ENCODE peak calls at places on chromosomes 16 and 17, in six cellular contexts. G, E, D, T, P and K are unnamed samples. For H3K4me1, the result is how much of the 10 kb centered on the place peaks cover.

GRCh38 chr17:37406635-37407455 is at the start of the genes ACACA and TADA2A:
- DNase-seq in T (peak), P (peak), E (peak), G (peak), D (peak), K (no peak)

GRCh38 chr16:79770244-79771064 is 169.9 kb upstream of the MAF start:
- DNase-seq in P (peak), E (peak), D (peak), T (peak), G (peak), K (peak)

GRCh38 chr17:379531-380200 is 27.1 kb upstream of the RPH3AL start:
- DNase-seq in P (no peak), D (no peak), E (no peak), G (no peak), T (no peak), K (no peak)

GRCh38 chr17:6755731-6756184 is at the start of gene XAF1:
- DNase-seq in G (peak), D (peak), P (peak), E (peak), T (no peak), K (no peak)

GRCh38 chr17:29180788-29181160 is 576 bp upstream of the MYO18A start:
- DNase-seq in G (no peak), E (no peak), D (no peak), P (no peak), T (no peak), K (no peak)

GRCh38 chr16:66903544-66904427 is 14.9 kb downstream of the CDH16 start:
- DNase-seq in G (no peak), P (peak), E (no peak), D (peak), T (no peak), K (no peak)

GRCh38 chr16:15610369-15610871 is 32.5 kb downstream of the MARF1 start:
- DNase-seq in E (no peak), P (no peak), T (no peak), G (no peak), D (no peak), K (no peak)

GRCh38 chr16:83113317-83113716 is 486.5 kb downstream of the CDH13 start:
- DNase-seq in G (no peak), D (no peak), T (peak), E (no peak), P (no peak), K (no peak)

GRCh38 chr17:7774037-7774659 is 56.6 kb downstream of the DNAH2 start:
- DNase-seq in D (no peak), G (no peak), E (no peak), P (no peak), T (no peak), K (no peak)

GRCh38 chr16:636206-637080 is at the start of gene METTL26:
- DNase-seq in P (peak), D (peak), G (peak), E (peak), T (peak), K (peak)

GRCh38 chr17:40063915-40064531 is 1.3 kb downstream of the THRA start:
- DNase-seq in T (no peak), E (no peak), G (no peak), D (no peak), P (no peak), K (no peak)

GRCh38 chr17:47957591-47958490 is at the start of gene PRR15L:
- DNase-seq in G (no peak), E (peak), P (no peak), T (peak), D (no peak), K (no peak)

GRCh38 chr16:54503436-54503835 is 216.8 kb upstream of the IRX3 start:
- DNase-seq in T (no peak), E (no peak), G (no peak), D (no peak), P (no peak), K (no peak)

GRCh38 chr16:85394511-85395206 is 218.5 kb upstream of the GSE1 start:
- DNase-seq in G (no peak), D (peak), T (no peak), P (peak), E (peak), K (no peak)

GRCh38 chr17:55334881-55335523 is 70.2 kb downstream of the HLF start:
- DNase-seq in P (no peak), T (peak), D (no peak), E (no peak), G (no peak), K (no peak)

GRCh38 chr16:9185396-9185795 is 94.0 kb downstream of the HAPSTR1 start:
- DNase-seq in G (no peak), D (no peak), E (no peak), P (no peak), T (no peak), K (no peak)

DNA sequence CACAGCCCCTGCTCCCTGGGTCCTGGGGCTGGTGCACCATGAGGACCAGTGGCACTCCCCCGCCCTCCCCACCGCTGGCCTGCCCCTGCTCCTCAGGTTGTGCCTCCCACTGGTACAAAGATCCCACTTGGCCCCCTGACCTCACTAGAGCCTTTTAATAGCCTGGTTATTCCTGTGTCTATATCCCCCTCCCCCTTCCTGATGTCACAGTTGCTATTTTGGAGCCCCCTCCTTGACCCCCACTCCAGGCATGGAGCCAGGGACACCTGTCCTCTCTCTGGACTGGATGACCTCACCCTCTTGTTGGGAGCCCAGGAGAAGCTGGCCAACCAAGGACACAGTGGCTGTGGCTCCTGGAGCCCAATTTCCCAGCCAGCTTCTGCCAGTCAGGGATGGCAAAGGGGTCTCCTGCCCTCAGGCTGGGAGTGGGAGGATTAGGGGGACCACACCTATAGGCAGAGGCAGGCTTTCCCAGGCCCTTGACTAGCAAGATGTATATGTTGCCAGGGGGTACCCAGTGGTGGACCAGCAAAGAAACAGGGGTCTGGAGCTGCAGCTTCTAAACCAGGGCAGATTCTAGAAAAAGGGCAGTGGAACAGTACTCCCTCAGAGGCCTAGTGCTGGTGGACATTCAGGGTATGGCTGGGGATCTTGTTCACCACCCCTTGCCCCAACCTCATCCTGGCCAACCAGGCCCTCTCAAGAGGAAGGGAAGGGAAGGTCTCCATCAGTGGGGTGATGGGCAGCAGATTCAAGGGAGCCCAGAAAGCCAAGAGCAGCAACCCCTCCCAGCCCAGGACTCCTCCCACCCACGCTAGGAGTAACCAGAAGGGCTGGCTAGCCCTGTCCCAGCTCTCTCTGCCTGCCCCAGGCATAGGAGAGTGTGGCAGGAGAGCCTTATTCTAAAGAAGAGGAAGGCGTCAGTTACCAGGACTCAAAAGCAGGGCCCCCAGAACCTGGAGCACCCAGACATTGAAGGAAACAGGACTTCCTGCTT is 10.9 kb downstream of the HDAC5 start:
- DNase-seq in E (no peak), G (no peak), T (no peak), P (peak), D (peak), K (no peak)
- H3K4me1 ChIP-seq in E (under half), G (half or more), T (under half), P (half or more), D (half or more), K (half or more)

GRCh38 chr17:78172284-78173024 is 4.1 kb downstream of the SYNGR2 start:
- DNase-seq in P (peak), T (no peak), G (peak), E (no peak), D (peak), K (no peak)
- H3K4me1 ChIP-seq in P (half or more), T (under half), G (under half), E (half or more), D (half or more), K (half or more)

GRCh38 chr16:47463771-47464624 is 2.9 kb downstream of the PHKB start:
- DNase-seq in E (no peak), T (no peak), P (no peak), G (no peak), D (no peak), K (no peak)
- H3K4me1 ChIP-seq in E (under half), T (under half), P (half or more), G (under half), D (half or more), K (under half)

GRCh38 chr17:9703781-9704082 is 58.4 kb downstream of the USP43 start:
- DNase-seq in D (no peak), E (no peak), G (no peak), P (no peak), T (no peak), K (no peak)
- H3K4me1 ChIP-seq in D (under half), E (under half), G (under half), P (under half), T (under half), K (under half)

GRCh38 chr17:50209472-50210248 is 8.2 kb upstream of the COL1A1 start:
- DNase-seq in P (peak), T (peak), E (no peak), D (peak), G (peak), K (no peak)

GRCh38 chr17:50208611-50209061 is 7.2 kb upstream of the COL1A1 start:
- DNase-seq in D (no peak), T (no peak), P (no peak), G (peak), E (no peak), K (no peak)

GRCh38 chr17:50210249-50211225 is 9.1 kb upstream of the COL1A1 start:
- DNase-seq in G (peak), E (no peak), P (peak), T (peak), D (peak), K (no peak)

GRCh38 chr17:50207792-50208567 is 6.5 kb upstream of the COL1A1 start:
- DNase-seq in P (no peak), D (no peak), T (peak), E (no peak), G (peak), K (no peak)

DNA sequence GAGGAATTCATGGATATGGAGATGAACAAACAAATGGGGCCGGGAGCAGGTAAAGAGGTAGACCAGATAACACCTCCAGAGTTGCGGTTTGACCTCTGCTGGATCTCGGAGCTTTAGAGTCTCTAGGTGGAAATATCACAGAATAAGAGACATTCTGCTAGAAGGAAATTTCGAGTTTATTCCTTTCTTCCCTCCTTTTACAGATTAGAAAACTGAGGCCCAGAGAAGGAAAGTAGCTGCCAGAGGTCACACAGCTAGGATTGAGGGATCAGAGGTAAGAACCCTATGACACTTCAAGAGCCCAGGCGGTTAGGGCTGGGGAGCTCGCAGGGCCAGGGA is 7.7 kb upstream of the COL1A1 start:
- DNase-seq in G (peak), T (no peak), P (no peak), E (no peak), D (no peak), K (no peak)
- H3K4me1 ChIP-seq in G (under half), T (under half), P (half or more), E (under half), D (under half), K (half or more)

GRCh38 chr17:81865733-81866439 is 5.3 kb downstream of the ARHGDIA start:
- DNase-seq in E (no peak), G (no peak), D (no peak), P (no peak), T (no peak), K (no peak)

GRCh38 chr17:81866440-81867122 is 4.6 kb downstream of the ARHGDIA start:
- DNase-seq in G (no peak), D (no peak), T (no peak), P (no peak), E (no peak), K (no peak)

GRCh38 chr17:81863833-81864768 is 3.8 kb upstream of the P4HB start:
- DNase-seq in E (no peak), P (no peak), T (peak), D (no peak), G (no peak), K (no peak)

GRCh38 chr17:81867123-81867951 is 3.8 kb downstream of the ARHGDIA start:
- DNase-seq in G (no peak), T (peak), E (no peak), D (no peak), P (no peak), K (no peak)

DNA sequence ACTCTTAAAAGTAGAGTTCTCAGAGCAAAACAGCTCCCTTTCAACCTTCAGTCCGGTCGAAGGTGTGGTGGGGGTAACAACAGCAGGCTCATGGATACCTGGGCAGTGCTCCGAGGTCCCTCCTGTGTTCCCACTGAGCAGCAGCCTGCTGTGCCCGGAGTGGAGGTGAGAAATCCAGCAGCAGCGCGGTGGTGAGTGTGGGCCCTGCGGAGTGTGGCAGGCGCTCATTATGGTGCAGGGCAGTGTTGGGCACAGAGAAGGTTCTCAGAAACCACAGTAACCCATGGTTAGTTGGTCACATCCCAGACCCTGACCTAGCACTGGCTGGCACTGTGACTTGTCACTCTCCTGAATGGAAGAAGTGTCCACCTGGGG is 5.0 kb upstream of the P4HB start:
- DNase-seq in T (no peak), D (no peak), E (no peak), P (no peak), G (no peak), K (no peak)
- H3K4me1 ChIP-seq in T (under half), D (under half), E (under half), P (half or more), G (under half), K (under half)

GRCh38 chr17:78892062-78892456 is 10.9 kb downstream of the CEP295NL start:
- DNase-seq in D (no peak), P (no peak), G (no peak), T (no peak), E (no peak), K (no peak)
- H3K4me1 ChIP-seq in D (half or more), P (half or more), G (under half), T (under half), E (under half), K (half or more)